ENCODE peak calls at places on chromosomes 5 and 9, in six cellular contexts. A is fibroblast of mammary gland, D is GM06990, H is tibial artery, W is mammary epithelial cell, Y is left ventricle myocardium inferior. U is an unnamed sample.
A peak's percentile ranks its signal among the peaks of the same experiment; 100 is the strongest.

GRCh38 chr9:401223-401622 is 186.6 kb downstream of the DOCK8 start:
- DNase-seq in A (no peak), D (no peak), H (no peak), W (no peak), Y (no peak), U (no peak)

GRCh38 chr5:126122942-126123341 is 300.3 kb upstream of the GRAMD2B start:
- DNase-seq in A (no peak), D (no peak), H (no peak), W (peak; percentile 52), Y (no peak), U (no peak)

GRCh38 chr9:133135193-133135745 is 14.2 kb upstream of the RALGDS start:
- DNase-seq in A (peak; percentile 88), D (no peak), H (peak; percentile 51), W (peak; percentile 97), Y (no peak), U (peak; percentile 84)

GRCh38 chr9:127498298-127498697 is 47.0 kb downstream of the LRSAM1 start:
- DNase-seq in A (no peak), D (no peak), H (no peak), W (no peak), Y (no peak), U (no peak)

GRCh38 chr5:115873392-115873791 is 31.7 kb downstream of the AP3S1 start:
- DNase-seq in A (peak; percentile 64), D (no peak), H (no peak), W (peak; percentile 77), Y (no peak), U (peak; percentile 26)

GRCh38 chr9:35660966-35661413 is 2.9 kb downstream of the CCDC107 start:
- DNase-seq in A (peak; percentile 58), D (no peak), H (peak; percentile 34), W (no peak), Y (no peak), U (no peak)

GRCh38 chr5:11904270-11904906 is at the start of gene CTNND2:
- DNase-seq in A (no peak), D (peak; percentile 8), H (no peak), W (peak; percentile 20), Y (no peak), U (peak; percentile 73)

GRCh38 chr5:90227688-90228087 is 181.9 kb downstream of the CETN3 start:
- DNase-seq in A (no peak), D (no peak), H (no peak), W (no peak), Y (no peak), U (no peak)

GRCh38 chr5:104237574-104237973 is 675.0 kb upstream of the NUDT12 start:
- DNase-seq in A (no peak), D (no peak), H (no peak), W (no peak), Y (no peak), U (no peak)

GRCh38 chr9:127128341-127129072 is 6.1 kb upstream of the ANGPTL2 start:
- DNase-seq in A (peak; percentile 69), D (no peak), H (peak; percentile 82), W (peak; percentile 53), Y (peak; percentile 79), U (no peak)

GRCh38 chr5:6215891-6216290 is 162.5 kb downstream of the MED10 start:
- DNase-seq in A (no peak), D (no peak), H (no peak), W (no peak), Y (no peak), U (no peak)

GRCh38 chr9:16545639-16546038 is 324.8 kb downstream of the BNC2 start:
- DNase-seq in A (no peak), D (no peak), H (no peak), W (no peak), Y (no peak), U (no peak)

GRCh38 chr5:115844321-115844817 is 2.6 kb downstream of the AP3S1 start:
- DNase-seq in A (no peak), D (no peak), H (no peak), W (no peak), Y (no peak), U (no peak)

GRCh38 chr5:103598997-103599556 is 36.5 kb upstream of the NUDT12 start:
- DNase-seq in A (peak; percentile 21), D (no peak), H (no peak), W (no peak), Y (no peak), U (no peak)

GRCh38 chr5:169356811-169357210 is 55.9 kb upstream of the SLIT3 start:
- DNase-seq in A (no peak), D (no peak), H (no peak), W (no peak), Y (no peak), U (no peak)

GRCh38 chr5:3190433-3190832 is 405.2 kb upstream of the IRX1 start:
- DNase-seq in A (no peak), D (no peak), H (no peak), W (no peak), Y (no peak), U (no peak)

DNA sequence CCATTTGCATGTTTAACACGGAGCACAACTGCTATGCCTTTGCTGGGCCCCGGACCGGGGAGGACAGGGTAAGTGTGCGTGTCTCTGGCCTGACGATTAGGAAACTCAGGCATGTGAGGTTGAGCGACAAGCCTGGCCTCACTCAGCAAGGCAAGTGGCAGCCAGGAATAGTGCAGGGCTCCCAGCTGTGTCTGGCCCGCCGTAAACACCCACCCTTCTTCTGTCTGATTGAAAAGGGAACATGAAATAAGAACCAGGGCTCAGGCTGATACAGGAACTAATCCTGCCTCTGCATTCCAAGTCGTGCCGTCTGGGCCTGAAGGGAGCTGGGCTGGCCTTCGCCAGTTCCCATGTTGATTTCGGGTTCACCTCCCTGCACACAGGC is 22.2 kb downstream of the FAM78A start:
- DNase-seq in A (no peak), D (peak; percentile 66), H (peak; percentile 52), W (no peak), Y (peak; percentile 77), U (no peak)
- H3K4me3 ChIP-seq in A (no peak overlapping the region), D (no peak overlapping the region), H (no peak overlapping the region), W (no peak overlapping the region), Y (no peak overlapping the region), U (no peak overlapping the region)

GRCh38 chr5:43038523-43038989 is 1.6 kb downstream of the ANXA2R start:
- DNase-seq in A (no peak), D (peak; percentile 57), H (no peak), W (no peak), Y (no peak), U (no peak)
- H3K4me3 ChIP-seq in A (no peak overlapping the region), D (peak overlapping the region; percentile 58), H (peak overlapping the region; percentile 72), W (peak overlapping the region; percentile 42), Y (peak overlapping the region; percentile 77), U (peak overlapping the region; percentile 42)

GRCh38 chr9:117060963-117061362 is 353.9 kb downstream of the ASTN2 start:
- DNase-seq in A (no peak), D (no peak), H (no peak), W (no peak), Y (no peak), U (no peak)

GRCh38 chr9:117063721-117064471 is 351.0 kb downstream of the ASTN2 start:
- DNase-seq in A (no peak), D (no peak), H (no peak), W (no peak), Y (no peak), U (no peak)
- H3K4me3 ChIP-seq in A (no peak overlapping the region), D (no peak overlapping the region), H (no peak overlapping the region), W (no peak overlapping the region), Y (no peak overlapping the region), U (no peak overlapping the region)

DNA sequence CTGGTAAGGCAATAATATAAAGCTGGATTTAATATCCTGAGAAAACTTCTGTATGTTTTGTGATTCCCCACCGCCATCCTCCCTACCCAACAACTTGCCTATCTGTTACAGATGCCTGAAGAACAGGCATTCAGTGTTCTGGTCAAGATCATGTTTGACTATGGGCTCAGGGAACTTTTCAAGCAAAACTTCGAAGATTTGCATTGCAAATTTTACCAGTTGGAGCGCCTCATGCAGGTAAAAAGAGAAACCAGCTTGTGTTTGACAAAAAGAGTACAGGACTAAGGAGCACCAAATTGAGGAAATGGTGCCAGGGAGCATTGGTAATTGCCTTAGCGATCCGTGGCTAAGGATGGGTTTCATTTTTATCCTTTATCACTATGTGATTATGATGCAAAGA is 40.0 kb downstream of the GPR21 start:
- DNase-seq in A (no peak), D (no peak), H (no peak), W (no peak), Y (no peak), U (no peak)
- H3K4me3 ChIP-seq in A (no peak overlapping the region), D (no peak overlapping the region), H (peak overlapping the region; percentile 34), W (no peak overlapping the region), Y (no peak overlapping the region), U (no peak overlapping the region)

GRCh38 chr5:142025637-142026036 is 12.8 kb upstream of the GNPDA1 start:
- DNase-seq in A (no peak), D (no peak), H (no peak), W (no peak), Y (no peak), U (no peak)
- H3K4me3 ChIP-seq in A (peak overlapping the region; percentile 64), D (no peak overlapping the region), H (peak overlapping the region; percentile 55), W (no peak overlapping the region), Y (peak overlapping the region; percentile 69), U (no peak overlapping the region)

DNA sequence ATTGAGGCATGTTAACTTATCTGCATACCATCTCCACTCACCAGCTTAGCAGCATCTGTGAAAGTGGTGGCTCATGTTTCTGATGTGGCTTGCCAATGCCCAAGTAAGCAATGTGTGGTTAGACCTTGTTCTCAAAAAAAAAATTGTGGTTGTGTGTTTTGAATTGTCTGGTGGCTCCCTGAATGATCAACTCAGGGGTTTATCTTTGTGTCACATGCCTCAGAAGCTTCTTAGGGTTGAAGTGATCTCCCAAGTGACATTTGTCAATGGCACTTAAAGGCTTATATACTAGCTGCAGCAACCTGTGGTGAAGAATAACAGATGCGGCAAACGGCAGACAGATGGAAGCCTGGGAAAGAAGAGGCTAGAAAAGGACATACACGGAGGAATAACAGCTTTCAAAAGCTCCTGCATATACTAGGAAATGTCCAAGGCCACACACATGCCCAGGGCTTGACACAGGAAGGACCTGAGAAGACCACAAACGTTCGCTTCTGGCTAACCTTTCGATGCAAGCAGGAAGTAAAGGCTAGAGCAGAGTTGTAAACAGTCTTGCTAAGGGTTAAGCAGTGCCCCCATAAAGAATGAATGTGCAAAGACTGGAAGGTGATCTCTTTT is 42.2 kb upstream of the FSD1L start:
- DNase-seq in A (no peak), D (peak; percentile 29), H (no peak), W (peak; percentile 22), Y (no peak), U (peak; percentile 34)
- H3K4me3 ChIP-seq in A (no peak overlapping the region), D (no peak overlapping the region), H (no peak overlapping the region), W (no peak overlapping the region), Y (no peak overlapping the region), U (no peak overlapping the region)

GRCh38 chr9:81032030-81032572 is 657.2 kb downstream of the TLE1 start:
- DNase-seq in A (peak; percentile 92), D (no peak), H (no peak), W (peak; percentile 76), Y (no peak), U (peak; percentile 61)

GRCh38 chr9:81031422-81032029 is 657.8 kb downstream of the TLE1 start:
- DNase-seq in A (peak; percentile 56), D (no peak), H (no peak), W (peak; percentile 70), Y (no peak), U (no peak)

GRCh38 chr9:81028504-81028903 is 660.8 kb downstream of the TLE1 start:
- DNase-seq in A (peak; percentile 96), D (no peak), H (no peak), W (peak; percentile 96), Y (no peak), U (peak; percentile 89)

GRCh38 chr9:81032831-81033230 is 656.5 kb downstream of the TLE1 start:
- DNase-seq in A (peak; percentile 32), D (no peak), H (no peak), W (peak; percentile 16), Y (no peak), U (no peak)

GRCh38 chr9:81030027-81030426 is 659.3 kb downstream of the TLE1 start:
- DNase-seq in A (no peak), D (no peak), H (no peak), W (no peak), Y (no peak), U (no peak)
- H3K4me3 ChIP-seq in A (no peak overlapping the region), D (no peak overlapping the region), H (no peak overlapping the region), W (no peak overlapping the region), Y (no peak overlapping the region), U (no peak overlapping the region)

U was measured in astrocyte of the cerebellum.